ENCODE peak calls at places on chromosomes 7 and 10, in six cellular contexts. O, L, B, F, E and D are unnamed samples.

GRCh38 chr7:34275629-34276028 is 370.3 kb downstream of the BMPER start:
- DNase-seq in O (no peak), L (no peak), B (no peak), F (no peak), E (no peak), D (no peak)

GRCh38 chr10:62306663-62307062 is 38.0 kb upstream of the RTKN2 start:
- DNase-seq in O (no peak), L (no peak), B (no peak), F (no peak), E (no peak), D (no peak)

GRCh38 chr10:18582803-18583202 is 68.6 kb downstream of the NSUN6 start:
- DNase-seq in O (no peak), L (peak; percentile 18), B (no peak), F (no peak), E (no peak), D (no peak)

GRCh38 chr7:84017653-84018052 is 176.9 kb downstream of the SEMA3A start:
- DNase-seq in O (no peak), L (no peak), B (no peak), F (no peak), E (no peak), D (no peak)

GRCh38 chr7:23287612-23288011 is 11.5 kb upstream of the MALSU1 start:
- DNase-seq in O (no peak), L (no peak), B (no peak), F (no peak), E (no peak), D (no peak)

GRCh38 chr10:110547139-110547761 is 20.2 kb upstream of the SMC3 start:
- DNase-seq in O (peak; percentile 77), L (peak; percentile 72), B (peak; percentile 82), F (no peak), E (no peak), D (no peak)

GRCh38 chr7:45000096-45001032 is at the start of gene CCM2:
- DNase-seq in O (peak; percentile 63), L (peak; percentile 31), B (peak; percentile 72), F (peak; percentile 81), E (no peak), D (no peak)

GRCh38 chr10:13765641-13766341 is 179.0 kb downstream of the PRPF18 start:
- DNase-seq in O (peak; percentile 74), L (no peak), B (no peak), F (no peak), E (no peak), D (no peak)

GRCh38 chr10:96578633-96579032 is 8.2 kb downstream of the TM9SF3 start:
- DNase-seq in O (no peak), L (no peak), B (no peak), F (no peak), E (no peak), D (no peak)

GRCh38 chr10:80484677-80485409 is 30.7 kb downstream of the TSPAN14 start:
- DNase-seq in O (no peak), L (no peak), B (no peak), F (no peak), E (no peak), D (no peak)

GRCh38 chr10:126904493-126904806 is 778 bp upstream of the DOCK1 start:
- DNase-seq in O (no peak), L (no peak), B (no peak), F (no peak), E (no peak), D (no peak)
- H3K4me3 ChIP-seq in O (peak overlapping the region; percentile 90), L (peak overlapping the region; percentile 79), B (peak overlapping the region; percentile 61), F (peak overlapping the region; percentile 66), E (peak overlapping the region; percentile 73), D (peak overlapping the region; percentile 75)

GRCh38 chr7:2451171-2452073 is 24.8 kb downstream of the GRIFIN start:
- DNase-seq in O (peak; percentile 87), L (peak; percentile 66), B (peak; percentile 63), F (peak; percentile 92), E (peak; percentile 14), D (no peak)

GRCh38 chr7:2450198-2451107 is 25.7 kb downstream of the GRIFIN start:
- DNase-seq in O (no peak), L (no peak), B (no peak), F (no peak), E (no peak), D (no peak)

GRCh38 chr7:2452643-2453270 is 23.4 kb downstream of the GRIFIN start:
- DNase-seq in O (no peak), L (no peak), B (no peak), F (no peak), E (no peak), D (no peak)

GRCh38 chr7:2446676-2447075 is 29.5 kb downstream of the GRIFIN start:
- DNase-seq in O (no peak), L (no peak), B (no peak), F (no peak), E (no peak), D (no peak)

GRCh38 chr7:2452074-2452507 is 24.1 kb downstream of the GRIFIN start:
- DNase-seq in O (peak; percentile 28), L (no peak), B (no peak), F (no peak), E (no peak), D (no peak)
- H3K4me3 ChIP-seq in O (no peak overlapping the region), L (no peak overlapping the region), B (no peak overlapping the region), F (peak overlapping the region; percentile 72), E (no peak overlapping the region), D (no peak overlapping the region)

GRCh38 chr10:49608166-49608758 is 1.8 kb upstream of the SLC18A3 start:
- DNase-seq in O (no peak), L (no peak), B (no peak), F (peak; percentile 22), E (no peak), D (no peak)
- H3K4me3 ChIP-seq in O (no peak overlapping the region), L (no peak overlapping the region), B (no peak overlapping the region), F (no peak overlapping the region), E (no peak overlapping the region), D (no peak overlapping the region)

GRCh38 chr7:54546081-54546985 is 4.2 kb downstream of the VSTM2A start:
- DNase-seq in O (peak; percentile 48), L (no peak), B (no peak), F (no peak), E (no peak), D (no peak)
- H3K4me3 ChIP-seq in O (no peak overlapping the region), L (no peak overlapping the region), B (no peak overlapping the region), F (no peak overlapping the region), E (peak overlapping the region; percentile 19), D (no peak overlapping the region)